ENCODE peak calls at places on chromosomes 6 and 20, in five cellular contexts. W is HCT116, A is K562, M is GM12878, K is HepG2. U is an unnamed sample.
A peak's percentile ranks its signal among the peaks of the same experiment; 100 is the strongest.

GRCh38 chr20:8854566-8854965 is 214.3 kb upstream of the PLCB4 start:
- DNase-seq in W (no peak), A (no peak), M (no peak), K (no peak), U (no peak)

GRCh38 chr20:52601295-52601971 is 370.7 kb upstream of the TSHZ2 start:
- DNase-seq in W (no peak), A (no peak), M (no peak), K (no peak), U (no peak)

GRCh38 chr6:151544453-151544852 is 50.6 kb downstream of the CCDC170 start:
- DNase-seq in W (no peak), A (no peak), M (no peak), K (no peak), U (no peak)

GRCh38 chr6:83193747-83194582 is 808 bp downstream of the RWDD2A start:
- DNase-seq in W (peak; percentile 21), A (peak; percentile 63), M (no peak), K (peak; percentile 30), U (peak; percentile 56)

GRCh38 chr6:52984247-52984646 is 10.8 kb downstream of the GSTA4 start:
- DNase-seq in W (no peak), A (no peak), M (peak; percentile 31), K (no peak), U (no peak)

GRCh38 chr6:54071941-54072340 is 39.3 kb upstream of the MLIP start:
- DNase-seq in W (no peak), A (no peak), M (no peak), K (no peak), U (no peak)

GRCh38 chr20:25565578-25566157 is 19.7 kb downstream of the NINL start:
- DNase-seq in W (no peak), A (no peak), M (no peak), K (peak; percentile 41), U (no peak)

GRCh38 chr6:121435444-121436069 is at the start of gene GJA1:
- DNase-seq in W (no peak), A (no peak), M (no peak), K (no peak), U (no peak)

GRCh38 chr6:85756982-85757381 is 114.3 kb upstream of the SYNCRIP start:
- DNase-seq in W (peak; percentile 22), A (no peak), M (no peak), K (no peak), U (peak; percentile 47)

GRCh38 chr6:123904228-123904627 is 100.6 kb downstream of the NKAIN2 start:
- DNase-seq in W (no peak), A (no peak), M (no peak), K (no peak), U (no peak)

GRCh38 chr6:147176795-147177194 is 27.4 kb upstream of the STXBP5 start:
- DNase-seq in W (no peak), A (no peak), M (no peak), K (no peak), U (no peak)

GRCh38 chr20:55216525-55217242 is 741.3 kb downstream of the DOK5 start:
- DNase-seq in W (no peak), A (no peak), M (no peak), K (no peak), U (no peak)

GRCh38 chr6:156890627-156891300 is 113.6 kb downstream of the ARID1B start:
- DNase-seq in W (no peak), A (no peak), M (no peak), K (no peak), U (no peak)

GRCh38 chr6:4635666-4636065 is 140.5 kb upstream of the CDYL start:
- DNase-seq in W (no peak), A (no peak), M (no peak), K (no peak), U (no peak)

GRCh38 chr6:128570439-128571063 is 50.2 kb upstream of the PTPRK start:
- DNase-seq in W (no peak), A (no peak), M (no peak), K (no peak), U (peak; percentile 66)

GRCh38 chr6:151445482-151445881 is 6.4 kb downstream of the RMND1 start:
- DNase-seq in W (no peak), A (no peak), M (no peak), K (no peak), U (no peak)

GRCh38 chr6:44217332-44218143 is 812 bp downstream of the MYMX start:
- DNase-seq in W (no peak), A (no peak), M (no peak), K (no peak), U (no peak)

GRCh38 chr6:48891308-48891707 is 571.7 kb downstream of the MMUT start:
- DNase-seq in W (no peak), A (no peak), M (no peak), K (no peak), U (no peak)

GRCh38 chr6:12567682-12568081 is 148.9 kb upstream of the PHACTR1 start:
- DNase-seq in W (no peak), A (no peak), M (no peak), K (no peak), U (no peak)

GRCh38 chr6:4459032-4459431 is 317.2 kb upstream of the CDYL start:
- DNase-seq in W (no peak), A (no peak), M (no peak), K (peak; percentile 35), U (no peak)

GRCh38 chr6:101202975-101203374 is 190.5 kb upstream of the GRIK2 start:
- DNase-seq in W (no peak), A (no peak), M (no peak), K (no peak), U (no peak)

GRCh38 chr6:52403627-52404026 is 16.5 kb upstream of the EFHC1 start:
- DNase-seq in W (no peak), A (no peak), M (no peak), K (no peak), U (peak; percentile 67)

GRCh38 chr6:130500693-130501092 is 134.9 kb downstream of the TMEM200A start:
- DNase-seq in W (no peak), A (no peak), M (no peak), K (no peak), U (no peak)

GRCh38 chr6:28980797-28981390 is 24.2 kb downstream of the ZNF311 start:
- DNase-seq in W (peak; percentile 80), A (peak; percentile 85), M (peak; percentile 11), K (peak; percentile 100), U (no peak)

GRCh38 chr20:1462001-1462400 is 4.6 kb downstream of the NSFL1C start:
- DNase-seq in W (no peak), A (no peak), M (no peak), K (no peak), U (no peak)

GRCh38 chr6:1856381-1856780 is 246.7 kb downstream of the FOXC1 start:
- DNase-seq in W (no peak), A (no peak), M (peak; percentile 60), K (no peak), U (no peak)

GRCh38 chr6:7154341-7155139 is 46.8 kb downstream of the RREB1 start:
- DNase-seq in W (no peak), A (no peak), M (peak; percentile 80), K (no peak), U (no peak)

GRCh38 chr20:54452277-54452676 is 23.1 kb upstream of the DOK5 start:
- DNase-seq in W (no peak), A (no peak), M (no peak), K (no peak), U (no peak)

GRCh38 chr20:10565191-10565921 is 108.4 kb downstream of the JAG1 start:
- DNase-seq in W (no peak), A (no peak), M (no peak), K (peak; percentile 99), U (no peak)

GRCh38 chr6:106197441-106197840 is 111.3 kb downstream of the PRDM1 start:
- DNase-seq in W (no peak), A (no peak), M (no peak), K (no peak), U (no peak)

GRCh38 chr6:128252293-128253176 is 267.9 kb downstream of the PTPRK start:
- DNase-seq in W (no peak), A (no peak), M (no peak), K (no peak), U (no peak)

GRCh38 chr20:15018966-15019365 is 681.6 kb upstream of the FLRT3 start:
- DNase-seq in W (no peak), A (no peak), M (no peak), K (no peak), U (no peak)

GRCh38 chr20:43102394-43102793 is 87.3 kb downstream of the PTPRT start:
- DNase-seq in W (no peak), A (peak; percentile 54), M (no peak), K (no peak), U (no peak)

GRCh38 chr20:43095034-43095433 is 94.7 kb downstream of the PTPRT start:
- DNase-seq in W (no peak), A (no peak), M (no peak), K (no peak), U (no peak)

GRCh38 chr20:43092689-43093088 is 97.0 kb downstream of the PTPRT start:
- DNase-seq in W (no peak), A (no peak), M (no peak), K (no peak), U (no peak)

DNA sequence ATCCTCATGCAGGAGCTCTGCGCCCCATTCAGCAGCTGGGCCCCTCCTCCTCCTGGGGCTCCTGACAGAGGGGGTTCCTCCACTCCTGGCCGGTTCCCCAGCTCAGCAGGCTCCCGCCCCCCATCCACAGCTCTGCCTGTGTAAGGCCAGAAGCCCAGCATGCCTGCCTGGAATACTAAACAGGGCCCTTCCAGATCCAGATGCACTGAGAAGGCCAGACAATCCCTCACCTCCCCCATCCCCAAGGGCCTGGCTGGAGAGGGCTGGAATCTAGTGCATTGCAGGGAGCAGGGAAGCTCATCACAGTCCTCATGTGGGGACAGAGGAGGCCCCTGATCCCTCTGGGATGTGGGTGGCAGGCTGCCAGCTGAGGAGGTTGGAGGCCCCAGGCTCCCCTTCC is 93.2 kb downstream of the PTPRT start:
- DNase-seq in W (no peak), A (no peak), M (no peak), K (no peak), U (no peak)
- TF ChIP-seq JUND in W (no peak), A (no peak), M (no peak), K (no peak), U (no peak)

GRCh38 chr6:33927551-33927950 is 123.7 kb upstream of the MLN start:
- DNase-seq in W (no peak), A (no peak), M (no peak), K (no peak), U (no peak)
- TF ChIP-seq JUND in W (no peak), A (no peak), M (no peak), K (no peak), U (no peak)

GRCh38 chr6:167050903-167051302 is 51.7 kb downstream of the CEP43 start:
- DNase-seq in W (no peak), A (no peak), M (no peak), K (no peak), U (no peak)
- TF ChIP-seq JUND in W (no peak), A (no peak), M (no peak), K (no peak), U (no peak)

DNA sequence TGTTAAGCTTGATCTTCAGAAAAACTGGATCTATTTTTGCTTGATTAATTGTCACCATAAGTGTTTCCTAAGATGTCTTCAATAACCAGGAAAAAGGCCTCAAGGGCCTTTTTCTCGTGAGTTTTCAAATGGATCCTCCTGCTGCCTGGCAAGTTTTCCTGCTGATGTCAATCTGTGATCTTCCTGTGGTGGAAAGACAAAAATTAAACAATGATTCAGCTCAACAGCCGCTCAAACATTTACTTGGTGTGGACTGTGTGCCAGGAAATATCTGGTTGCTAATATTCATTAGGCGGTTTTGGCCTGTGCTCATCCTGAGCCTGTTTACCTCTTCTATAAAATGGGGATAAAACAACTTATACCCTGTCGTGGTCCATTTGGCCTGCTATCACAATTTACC is 35.4 kb upstream of the SSTR4 start:
- DNase-seq in W (no peak), A (no peak), M (no peak), K (no peak), U (no peak)
- TF ChIP-seq JUND in W (no peak), A (no peak), M (no peak), K (no peak), U (no peak)

U was measured in T47D.